ENCODE peak calls at places on chromosomes 12 and 14, in five cellular contexts. O is tibial artery, C is neural progenitor cell, L is IMR-90, K is body of pancreas. P is an unnamed sample.

GRCh38 chr12:85057370-85057963 is 21.3 kb downstream of the LRRIQ1 start:
- DNase-seq in O (peak), C (peak), L (peak), K (peak), P (peak)

GRCh38 chr14:60721331-60722162 is 2.6 kb downstream of the SIX4 start:
- DNase-seq in O (peak), C (peak), L (peak), K (peak), P (peak)

GRCh38 chr14:20454359-20454644 is 310 bp downstream of the OSGEP start:
- DNase-seq in O (peak), C (no peak), L (peak), K (peak), P (peak)

GRCh38 chr12:112936264-112936663 is 2.0 kb upstream of the OAS3 start:
- DNase-seq in O (no peak), C (no peak), L (no peak), K (no peak), P (no peak)

GRCh38 chr12:11839093-11839641 is 189.7 kb downstream of the ETV6 start:
- DNase-seq in O (peak), C (no peak), L (peak), K (peak), P (no peak)

GRCh38 chr12:132558861-132559623 is 51.3 kb downstream of the LRCOL1 start:
- DNase-seq in O (no peak), C (peak), L (no peak), K (no peak), P (no peak)

GRCh38 chr12:10207136-10207535 is 5.5 kb upstream of the GABARAPL1 start:
- DNase-seq in O (no peak), C (no peak), L (no peak), K (no peak), P (no peak)

GRCh38 chr14:102949801-102950451 is 27.5 kb downstream of the AMN start:
- DNase-seq in O (no peak), C (no peak), L (peak), K (peak), P (no peak)

GRCh38 chr14:102513899-102514772 is 4.6 kb upstream of the ANKRD9 start:
- DNase-seq in O (no peak), C (no peak), L (no peak), K (no peak), P (no peak)

GRCh38 chr14:22536853-22537338 is 52.1 kb downstream of the DAD1 start:
- DNase-seq in O (peak), C (no peak), L (peak), K (peak), P (peak)

GRCh38 chr12:50533203-50533584 is 28.4 kb downstream of the DIP2B start:
- DNase-seq in O (no peak), C (no peak), L (no peak), K (no peak), P (no peak)

GRCh38 chr14:103382375-103382774 is 2.8 kb upstream of the MARK3 start:
- DNase-seq in O (no peak), C (no peak), L (peak), K (no peak), P (peak)

GRCh38 chr14:105391541-105391940 is 6.8 kb upstream of the TEX22 start:
- DNase-seq in O (no peak), C (no peak), L (no peak), K (no peak), P (no peak)

GRCh38 chr12:63882844-63883243 is 38.3 kb downstream of the SRGAP1 start:
- DNase-seq in O (no peak), C (peak), L (peak), K (peak), P (no peak)

GRCh38 chr14:102125546-102125945 is 14.2 kb upstream of the WDR20 start:
- DNase-seq in O (no peak), C (no peak), L (no peak), K (no peak), P (peak)

GRCh38 chr14:93804654-93805053 is 16.4 kb upstream of the PRIMA1 start:
- DNase-seq in O (no peak), C (no peak), L (no peak), K (no peak), P (no peak)

GRCh38 chr14:37376944-37377609 is 179.3 kb downstream of the MIPOL1 start:
- DNase-seq in O (no peak), C (no peak), L (no peak), K (no peak), P (no peak)

GRCh38 chr12:100995771-100996170 is 201.2 kb downstream of the ANO4 start:
- DNase-seq in O (no peak), C (no peak), L (no peak), K (no peak), P (no peak)

GRCh38 chr12:79406993-79407392 is 283.8 kb downstream of the PAWR start:
- DNase-seq in O (no peak), C (no peak), L (peak), K (no peak), P (no peak)

GRCh38 chr14:22143360-22143759 is 445.7 kb downstream of the DAD1 start:
- DNase-seq in O (no peak), C (no peak), L (peak), K (no peak), P (peak)

GRCh38 chr12:52909796-52910195 is 4.9 kb upstream of the KRT8 start:
- DNase-seq in O (no peak), C (no peak), L (no peak), K (no peak), P (no peak)

GRCh38 chr14:68394719-68395117 is 398.1 kb downstream of the ZFP36L1 start:
- DNase-seq in O (no peak), C (peak), L (no peak), K (no peak), P (no peak)

GRCh38 chr14:50762001-50762930 is 68.7 kb downstream of the NIN start:
- DNase-seq in O (no peak), C (no peak), L (peak), K (no peak), P (no peak)

GRCh38 chr12:94145231-94145979 is 3.0 kb upstream of the PLXNC1 start:
- DNase-seq in O (no peak), C (peak), L (peak), K (no peak), P (no peak)

GRCh38 chr14:61429316-61429715 is 107.9 kb downstream of the PRKCH start:
- DNase-seq in O (no peak), C (no peak), L (no peak), K (no peak), P (no peak)

GRCh38 chr14:86541969-86542368 is 1012.0 kb downstream of the FLRT2 start:
- DNase-seq in O (no peak), C (no peak), L (no peak), K (no peak), P (no peak)

GRCh38 chr14:70567791-70568190 is 32.7 kb downstream of the MED6 start:
- DNase-seq in O (no peak), C (peak), L (peak), K (no peak), P (peak)

GRCh38 chr12:109951136-109951535 is 45.0 kb downstream of the GIT2 start:
- DNase-seq in O (no peak), C (no peak), L (peak), K (no peak), P (peak)

GRCh38 chr14:54929556-54929955 is 26.9 kb upstream of the GCH1 start:
- DNase-seq in O (no peak), C (no peak), L (no peak), K (peak), P (no peak)

GRCh38 chr12:48796976-48797375 is 8.1 kb upstream of the ADCY6 start:
- DNase-seq in O (no peak), C (no peak), L (no peak), K (no peak), P (no peak)

DNA sequence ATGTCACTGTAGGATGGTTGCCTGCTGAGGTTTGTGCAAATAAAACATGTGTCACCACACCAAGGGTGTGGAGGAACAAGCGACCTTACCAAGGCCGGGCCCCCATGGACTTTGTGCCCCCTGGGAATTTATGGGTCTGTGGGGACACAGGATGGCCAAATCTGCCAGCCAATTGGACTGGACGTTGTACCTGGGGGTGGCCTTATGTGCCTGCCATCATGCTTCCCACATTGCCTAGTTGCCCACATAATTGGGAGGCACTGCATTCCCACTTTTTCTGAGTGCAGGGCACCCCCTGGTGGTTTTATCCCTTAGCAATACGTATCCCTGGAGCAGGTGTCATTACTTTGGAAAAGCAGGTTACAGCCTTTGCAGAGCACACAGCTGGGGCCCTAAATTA is 92.6 kb upstream of the TMPO start:
- DNase-seq in O (no peak), C (peak), L (no peak), K (no peak), P (no peak)
- TF ChIP-seq CTCF in O (no peak), C (peak), L (peak), K (peak), P (no peak)

DNA sequence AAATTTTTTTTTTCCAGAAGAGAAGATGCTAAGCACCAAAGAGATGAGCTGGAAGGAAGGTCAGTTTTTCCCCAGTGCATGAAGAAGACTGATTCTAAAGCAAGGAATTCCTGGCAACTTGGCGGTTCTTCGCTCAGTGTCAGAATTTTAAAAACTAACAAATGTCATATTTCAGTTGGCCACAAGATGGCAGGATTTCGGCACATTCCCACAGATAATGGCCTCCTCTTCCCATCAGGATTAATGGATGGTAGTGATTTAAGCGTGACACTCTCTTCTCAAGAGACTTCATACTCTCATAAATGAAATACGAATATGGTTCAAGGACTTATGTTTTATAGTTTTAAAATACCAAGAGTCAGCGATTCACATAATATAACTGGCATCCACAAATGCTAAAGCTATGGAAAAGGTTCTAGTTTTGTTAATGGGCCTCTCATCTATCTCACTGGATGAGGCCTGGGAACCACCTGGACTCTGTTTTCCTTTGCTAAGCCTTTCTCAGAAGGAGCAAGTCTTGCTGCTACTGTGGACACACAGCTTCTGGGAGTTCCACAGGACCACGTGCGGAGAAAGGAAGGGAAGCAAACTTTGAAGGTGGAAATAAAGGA is 46.1 kb upstream of the PTPRO start:
- DNase-seq in O (no peak), C (peak), L (peak), K (peak), P (peak)
- H3K27ac ChIP-seq in O (peak), C (no peak), L (no peak), K (no peak), P (no peak)

DNA sequence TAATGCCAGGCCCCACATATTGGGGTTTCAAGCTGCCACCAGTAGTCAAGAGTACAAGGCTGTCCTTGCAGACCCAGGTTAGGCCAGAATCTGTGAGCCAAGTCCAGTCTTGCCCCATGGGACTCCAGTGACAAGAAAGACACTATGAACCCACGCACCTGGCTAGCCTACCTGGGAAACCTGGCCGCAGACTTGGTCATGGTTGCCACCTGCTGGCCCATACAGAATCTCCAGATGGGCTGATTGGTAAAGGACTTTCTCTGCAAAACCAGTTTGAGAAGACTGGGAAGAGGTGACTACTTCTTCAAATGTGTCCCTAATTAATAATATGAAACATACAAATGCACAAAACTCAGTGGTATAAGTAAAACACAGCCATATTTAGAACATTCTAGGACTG is 398.4 kb upstream of the FLRT2 start:
- DNase-seq in O (no peak), C (peak), L (no peak), K (peak), P (peak)
- TF ChIP-seq CTCF in O (no peak), C (peak), L (no peak), K (peak), P (no peak)

DNA sequence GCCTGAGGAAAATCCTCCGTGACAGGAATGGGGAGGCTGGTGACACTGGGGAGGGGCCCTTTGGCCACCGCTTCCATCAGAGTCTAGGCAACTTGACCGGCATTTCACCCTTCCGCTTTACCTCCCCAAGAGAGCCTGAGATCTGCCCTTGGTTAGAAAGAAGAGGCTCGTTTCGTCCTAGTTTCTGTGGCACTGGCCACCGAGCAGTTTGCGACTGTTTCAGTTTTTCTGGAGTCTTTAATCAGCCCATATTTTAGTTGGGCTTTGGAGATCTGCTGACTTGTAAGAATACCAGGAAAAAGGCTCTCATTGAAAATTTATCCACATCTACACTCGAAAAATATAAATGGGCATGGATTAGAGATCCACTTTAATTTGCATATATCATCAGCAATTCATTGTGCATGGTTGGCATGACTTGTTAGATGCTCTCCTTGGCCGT is 414 bp upstream of the ANKS1B start:
- DNase-seq in O (no peak), C (no peak), L (no peak), K (no peak), P (no peak)
- H3K27ac ChIP-seq in O (peak), C (no peak), L (no peak), K (peak), P (no peak)

DNA sequence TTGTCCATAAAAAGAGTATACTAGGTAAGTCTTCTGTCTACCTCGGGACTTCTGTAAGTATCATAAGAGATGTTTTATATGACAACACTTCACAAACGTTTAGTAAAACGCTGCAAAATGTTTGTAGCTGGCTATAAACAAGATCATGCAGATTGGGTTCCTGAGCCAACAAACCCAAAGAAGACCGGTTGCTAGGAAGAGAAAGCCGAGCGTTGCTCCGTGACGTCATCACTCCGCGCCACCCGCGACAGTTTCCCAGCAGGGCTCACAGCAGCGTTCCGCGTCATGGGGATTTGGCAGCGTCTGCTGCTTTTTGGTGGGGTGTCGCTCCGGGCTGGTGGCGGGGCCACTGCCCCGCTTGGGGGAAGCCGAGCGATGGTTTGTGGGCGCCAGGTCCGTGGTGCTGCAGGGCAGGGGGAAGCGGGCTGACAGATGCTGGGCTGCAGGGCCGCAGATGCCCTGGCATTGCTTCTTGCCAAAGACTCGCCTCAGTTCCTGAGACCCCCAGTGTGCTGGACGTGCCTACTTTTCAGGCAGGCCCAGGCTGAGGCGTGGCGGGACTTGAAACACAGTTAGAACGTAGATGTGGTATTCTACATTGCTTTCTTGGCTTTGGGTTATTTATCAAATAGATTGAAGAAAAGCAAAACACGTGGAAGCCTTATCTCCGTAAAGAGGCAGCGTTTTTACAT is at the start of gene NUBPL:
- DNase-seq in O (peak), C (peak), L (peak), K (peak), P (peak)
- TF ChIP-seq CTCF in O (no peak), C (no peak), L (no peak), K (no peak), P (no peak)

DNA sequence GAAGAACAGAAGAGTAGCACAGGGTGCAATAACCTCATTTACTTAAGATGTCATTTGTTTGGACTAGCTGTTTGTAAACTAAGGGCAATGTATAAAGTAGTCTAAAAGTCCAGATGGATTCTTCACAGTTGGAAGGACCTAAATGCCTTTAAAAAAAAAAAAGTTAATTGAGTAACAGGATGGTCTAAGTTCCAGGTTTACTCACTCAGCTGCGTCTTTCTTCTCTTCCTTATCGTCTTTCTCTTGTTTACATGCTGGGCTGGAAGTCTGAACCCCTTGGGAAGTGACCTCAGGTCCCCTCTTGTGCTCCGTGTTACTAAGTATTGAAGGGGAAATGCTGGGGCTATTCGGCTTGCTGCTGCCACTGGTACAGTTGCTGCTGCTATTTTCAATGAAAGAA is 82.5 kb downstream of the SH2B3 start:
- DNase-seq in O (peak), C (no peak), L (peak), K (peak), P (no peak)
- H3K27ac ChIP-seq in O (no peak), C (no peak), L (peak), K (no peak), P (no peak)